ENCODE peak calls at places on chromosomes 2 and 18, in six cellular contexts. R, Q, K, O, T and G are unnamed samples.
A peak's percentile ranks its signal among the peaks of the same experiment; 100 is the strongest.

GRCh38 chr2:120289221-120289906 is 36.7 kb downstream of the RALB start:
- DNase-seq in R (no peak), Q (no peak), K (peak; percentile 20), O (no peak), T (no peak), G (no peak)

GRCh38 chr2:45681675-45682074 is 30.2 kb downstream of the PRKCE start:
- DNase-seq in R (no peak), Q (peak; percentile 55), K (peak; percentile 85), O (no peak), T (no peak), G (no peak)

GRCh38 chr2:20378891-20379519 is 28.4 kb upstream of the PUM2 start:
- DNase-seq in R (peak; percentile 42), Q (peak; percentile 77), K (peak; percentile 81), O (peak; percentile 60), T (peak; percentile 37), G (no peak)

GRCh38 chr2:28662044-28662443 is 89.6 kb upstream of the PPP1CB start:
- DNase-seq in R (no peak), Q (no peak), K (no peak), O (no peak), T (no peak), G (no peak)

GRCh38 chr2:235041918-235042575 is 90.2 kb downstream of the SH3BP4 start:
- DNase-seq in R (no peak), Q (no peak), K (no peak), O (no peak), T (no peak), G (no peak)

GRCh38 chr18:58862851-58863538 is 1.7 kb upstream of the ZNF532 start:
- DNase-seq in R (peak; percentile 53), Q (peak; percentile 25), K (no peak), O (peak; percentile 33), T (no peak), G (peak; percentile 5)

GRCh38 chr2:40096360-40096759 is 317.3 kb upstream of the THUMPD2 start:
- DNase-seq in R (no peak), Q (no peak), K (peak; percentile 34), O (no peak), T (no peak), G (no peak)

GRCh38 chr2:65997941-65998340 is 437.0 kb upstream of the MEIS1 start:
- DNase-seq in R (no peak), Q (no peak), K (no peak), O (no peak), T (no peak), G (no peak)

GRCh38 chr18:49861659-49862058 is 48.3 kb upstream of the ACAA2 start:
- DNase-seq in R (no peak), Q (no peak), K (no peak), O (no peak), T (no peak), G (no peak)

GRCh38 chr2:177763532-177764265 is 308.9 kb downstream of the PDE11A start:
- DNase-seq in R (peak; percentile 85), Q (peak; percentile 45), K (peak; percentile 61), O (peak; percentile 93), T (peak; percentile 67), G (peak; percentile 52)

GRCh38 chr2:68775272-68775847 is 40.7 kb downstream of the ARHGAP25 start:
- DNase-seq in R (no peak), Q (no peak), K (no peak), O (no peak), T (no peak), G (no peak)

GRCh38 chr2:102736607-102737409 is 25.0 kb upstream of the TMEM182 start:
- DNase-seq in R (peak; percentile 72), Q (peak; percentile 68), K (peak; percentile 55), O (peak; percentile 75), T (peak; percentile 75), G (peak; percentile 83)

GRCh38 chr2:43270930-43271615 is 44.7 kb upstream of the ZFP36L2 start:
- DNase-seq in R (no peak), Q (no peak), K (no peak), O (no peak), T (no peak), G (no peak)

GRCh38 chr2:26647981-26648380 is 6.8 kb upstream of the CIB4 start:
- DNase-seq in R (no peak), Q (no peak), K (no peak), O (no peak), T (no peak), G (no peak)

GRCh38 chr2:15334650-15335326 is 226.3 kb downstream of the NBAS start:
- DNase-seq in R (peak; percentile 36), Q (no peak), K (peak; percentile 84), O (no peak), T (no peak), G (no peak)

GRCh38 chr2:128784626-128785306 is 466.1 kb upstream of the HS6ST1 start:
- DNase-seq in R (no peak), Q (no peak), K (no peak), O (no peak), T (no peak), G (no peak)

GRCh38 chr2:16537347-16537746 is 128.3 kb downstream of the CYRIA start:
- DNase-seq in R (no peak), Q (no peak), K (peak; percentile 44), O (no peak), T (no peak), G (no peak)

GRCh38 chr2:236970656-236971010 is 115.1 kb upstream of the COPS8 start:
- DNase-seq in R (no peak), Q (no peak), K (no peak), O (no peak), T (no peak), G (no peak)